ENCODE peak calls at places on chromosomes 16 and 17, in seven cellular contexts. W, Z, F, A, X, O and U are unnamed samples.

GRCh38 chr17:64024781-64025731 is 4.6 kb upstream of the ICAM2 start:
- DNase-seq in F (peak), Z (no peak), O (peak), X (no peak), A (no peak), W (peak), U (no peak)

GRCh38 chr17:9577402-9577709 is 914 bp downstream of the CFAP52 start:
- DNase-seq in F (no peak), O (no peak), A (no peak), X (no peak), W (no peak), Z (no peak), U (no peak)

GRCh38 chr17:72725432-72726068 is 366.9 kb downstream of the SLC39A11 start:
- DNase-seq in A (no peak), F (peak), X (no peak), O (peak), Z (peak), W (no peak), U (peak)

GRCh38 chr17:75077490-75078096 is 10.2 kb upstream of the SLC16A5 start:
- DNase-seq in O (no peak), F (peak), W (peak), X (peak), A (no peak), Z (peak), U (no peak)

GRCh38 chr17:6098466-6099180 is 28.4 kb downstream of the WSCD1 start:
- DNase-seq in F (no peak), Z (no peak), X (no peak), O (peak), W (peak), A (no peak), U (no peak)

GRCh38 chr17:9538626-9539025 is 37.0 kb downstream of the STX8 start:
- DNase-seq in A (no peak), W (no peak), F (no peak), X (no peak), Z (no peak), O (no peak), U (no peak)

GRCh38 chr17:45310380-45311324 is 6.2 kb downstream of the MAP3K14 start:
- DNase-seq in Z (no peak), X (no peak), O (no peak), W (no peak), A (no peak), F (no peak), U (no peak)

GRCh38 chr17:42274812-42275526 is 1.2 kb downstream of the STAT5B start:
- DNase-seq in W (peak), O (no peak), Z (no peak), F (no peak), X (no peak), A (no peak), U (no peak)

GRCh38 chr17:70168979-70169706 is at the start of gene KCNJ2:
- DNase-seq in A (peak), Z (peak), O (peak), F (peak), W (peak), X (peak), U (peak)

GRCh38 chr17:50908860-50909764 is 43.0 kb upstream of the TOB1 start:
- DNase-seq in W (no peak), F (peak), A (peak), O (peak), X (no peak), Z (peak), U (no peak)

GRCh38 chr17:9402590-9403199 is 172.9 kb downstream of the STX8 start:
- DNase-seq in F (no peak), O (peak), W (no peak), A (no peak), Z (no peak), X (no peak), U (no peak)

GRCh38 chr16:59964232-59964924 is 1230.3 kb upstream of the GOT2 start:
- DNase-seq in Z (no peak), W (no peak), F (no peak), A (no peak), O (no peak), X (no peak), U (no peak)

GRCh38 chr17:40596261-40596919 is 31.1 kb upstream of the CCR7 start:
- DNase-seq in W (no peak), F (no peak), O (no peak), Z (no peak), A (no peak), X (no peak), U (no peak)

GRCh38 chr16:3030872-3031212 is 5.9 kb downstream of the BICDL2 start:
- DNase-seq in Z (no peak), A (no peak), W (no peak), X (no peak), O (no peak), F (no peak), U (no peak)

GRCh38 chr16:54204756-54205155 is 81.8 kb downstream of the IRX3 start:
- DNase-seq in O (no peak), X (no peak), F (no peak), Z (no peak), A (no peak), W (peak), U (no peak)

GRCh38 chr17:2331303-2331702 is 5.0 kb downstream of the TSR1 start:
- DNase-seq in O (no peak), A (no peak), Z (no peak), F (no peak), X (no peak), W (no peak), U (no peak)

DNA sequence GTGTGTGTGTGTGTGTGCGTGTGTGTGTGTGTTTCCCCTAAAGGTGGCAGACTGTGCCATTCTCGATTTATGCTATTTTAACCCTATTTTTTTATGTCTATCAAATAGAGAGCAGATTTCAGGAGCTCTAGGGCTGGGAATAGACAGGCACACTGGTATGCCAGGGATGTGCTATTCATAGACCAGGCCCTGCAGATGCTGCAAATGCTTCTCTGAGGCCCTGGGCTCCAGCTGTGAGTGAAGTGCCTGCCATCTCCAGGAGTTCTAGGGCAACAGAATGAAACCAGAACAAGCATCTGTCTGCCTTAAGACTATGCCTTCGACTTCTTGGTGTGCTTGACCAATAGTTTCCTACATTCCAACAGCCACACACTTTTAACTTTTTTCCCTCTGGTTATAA is 68.0 kb downstream of the MARCHF10 start:
- DNase-seq in X (no peak), A (no peak), Z (no peak), W (no peak), F (no peak), O (peak), U (no peak)
- H3K27ac ChIP-seq in X (no peak), A (no peak), Z (no peak), W (no peak), F (no peak), O (peak), U (no peak)

GRCh38 chr16:73046484-73047214 is 1.3 kb downstream of the ZFHX3 start:
- DNase-seq in Z (no peak), F (no peak), X (no peak), W (peak), O (no peak), A (no peak), U (no peak)

GRCh38 chr16:73047221-73047535 is 750 bp downstream of the ZFHX3 start:
- DNase-seq in O (no peak), Z (no peak), F (no peak), W (no peak), A (no peak), X (no peak), U (no peak)

GRCh38 chr16:73049051-73049910 is 1.4 kb upstream of the ZFHX3 start:
- DNase-seq in X (no peak), A (no peak), F (no peak), W (no peak), Z (no peak), O (no peak), U (no peak)

GRCh38 chr16:73048292-73049050 is 543 bp upstream of the ZFHX3 start:
- DNase-seq in A (peak), X (peak), O (peak), W (peak), F (no peak), Z (peak), U (no peak)

GRCh38 chr16:73047536-73048291 is at the start of gene ZFHX3:
- DNase-seq in A (peak), Z (peak), O (peak), F (peak), W (peak), X (peak), U (no peak)
- TF ChIP-seq CTCF in A (no peak), Z (no peak), O (no peak), F (no peak), W (no peak), X (no peak), U (peak)

GRCh38 chr17:79920751-79921410 is 81.6 kb upstream of the CBX4 start:
- DNase-seq in Z (no peak), F (no peak), W (no peak), X (no peak), O (no peak), A (no peak), U (no peak)

GRCh38 chr17:79918581-79919163 is 79.4 kb upstream of the CBX4 start:
- DNase-seq in O (no peak), W (no peak), Z (no peak), F (no peak), A (no peak), X (no peak), U (no peak)

GRCh38 chr17:79919862-79920720 is 80.9 kb upstream of the CBX4 start:
- DNase-seq in A (no peak), Z (no peak), W (no peak), F (no peak), O (no peak), X (no peak), U (no peak)

GRCh38 chr17:79917902-79918484 is 78.8 kb upstream of the CBX4 start:
- DNase-seq in F (no peak), Z (no peak), X (no peak), W (no peak), A (no peak), O (no peak), U (no peak)

GRCh38 chr17:79919164-79919585 is 79.9 kb upstream of the CBX4 start:
- DNase-seq in X (no peak), O (no peak), W (peak), Z (peak), A (peak), F (no peak), U (peak)
- H3K27ac ChIP-seq in X (no peak), O (no peak), W (peak), Z (peak), A (no peak), F (no peak), U (peak)

DNA sequence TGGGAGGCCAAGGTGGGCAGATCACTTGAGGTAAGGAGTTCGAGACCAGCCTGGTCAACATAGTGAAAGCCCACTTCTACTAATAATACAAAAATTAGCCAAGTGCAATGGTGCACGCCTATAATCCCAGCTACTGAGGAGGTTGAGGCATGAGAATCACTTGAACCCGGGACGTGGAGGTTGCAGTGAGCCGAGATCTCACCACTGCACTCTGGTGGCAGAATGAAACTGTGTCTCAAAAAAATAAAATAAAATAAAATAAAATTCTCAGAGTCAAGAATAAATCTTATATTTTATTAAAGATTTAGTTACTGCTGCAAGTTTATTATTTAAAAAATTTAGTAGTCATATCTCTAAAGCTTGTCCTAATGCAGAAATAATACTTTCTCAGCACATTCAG is 29.7 kb downstream of the ARL4D start:
- DNase-seq in X (no peak), O (no peak), W (no peak), F (no peak), A (no peak), Z (no peak), U (no peak)
- TF ChIP-seq CTCF in X (no peak), O (peak), W (peak), F (no peak), A (no peak), Z (no peak), U (peak)

DNA sequence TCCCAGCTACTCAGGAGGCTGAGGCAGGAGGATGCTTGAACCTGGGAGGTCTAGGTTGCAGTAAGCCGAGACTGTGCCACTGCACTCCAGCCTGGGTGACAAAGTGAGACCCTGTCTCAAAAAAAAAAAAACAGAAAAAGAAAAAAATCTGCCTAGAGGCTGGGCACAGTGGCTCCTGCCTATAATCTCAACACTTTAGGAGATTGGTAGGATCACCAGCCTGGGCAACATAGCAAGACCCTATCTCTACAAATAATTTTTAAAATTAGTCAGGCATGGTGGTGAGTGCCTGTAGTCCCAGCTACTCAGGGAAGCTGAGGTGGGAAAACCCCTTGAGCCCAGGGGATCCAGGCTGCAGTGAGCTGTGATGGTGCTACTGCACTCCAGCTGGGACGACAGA is 17.7 kb downstream of the CUEDC1 start:
- DNase-seq in F (no peak), W (no peak), Z (no peak), X (no peak), A (no peak), O (no peak), U (no peak)
- H3K27ac ChIP-seq in F (no peak), W (peak), Z (no peak), X (no peak), A (peak), O (no peak), U (peak)

DNA sequence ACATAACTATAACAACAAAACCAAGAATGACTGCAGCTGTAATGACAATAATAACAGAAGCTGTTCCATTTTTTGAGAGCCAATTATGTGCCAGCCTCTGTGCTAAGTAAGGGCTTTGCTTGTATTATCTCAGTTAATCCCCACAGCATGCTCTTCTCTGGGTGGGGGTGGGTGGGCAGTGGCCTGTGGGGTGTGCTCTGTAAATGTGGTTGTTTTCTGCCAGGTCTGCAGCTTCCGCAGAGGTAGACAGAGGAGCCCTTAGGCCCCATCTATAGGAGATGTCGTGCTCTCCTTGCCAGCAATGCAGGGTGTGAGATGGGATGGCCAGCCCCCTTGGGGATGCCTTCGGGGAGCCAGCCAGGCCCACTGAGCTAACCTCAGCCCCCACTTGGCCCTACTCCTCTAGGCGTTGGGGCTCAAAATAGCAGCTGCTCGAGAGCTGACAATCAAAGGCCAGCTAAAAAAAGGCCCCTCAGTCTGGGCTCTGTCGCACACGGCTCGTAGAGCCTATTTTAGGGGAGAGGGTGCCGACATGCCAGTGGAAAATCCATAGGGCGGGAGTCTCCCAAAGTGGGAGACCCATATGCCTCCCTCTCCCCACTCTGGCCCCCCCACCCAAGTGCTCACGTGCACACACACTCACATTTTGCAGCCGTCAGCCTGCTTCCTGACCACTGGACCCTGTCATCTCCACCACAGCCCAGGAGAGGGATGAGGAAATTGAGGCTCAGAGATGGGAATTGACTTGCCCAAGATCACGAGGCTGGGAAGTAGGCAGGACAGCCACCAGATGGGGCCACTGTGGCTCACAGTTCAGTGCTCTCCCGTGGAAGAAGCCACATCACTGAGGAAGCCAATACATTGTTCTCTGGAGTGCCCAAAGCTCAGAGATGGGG is 15.8 kb downstream of the CDH16 start:
- DNase-seq in W (no peak), X (no peak), O (peak), F (no peak), Z (no peak), A (no peak), U (no peak)
- TF ChIP-seq CTCF in W (no peak), X (no peak), O (no peak), F (no peak), Z (no peak), A (no peak), U (no peak)

DNA sequence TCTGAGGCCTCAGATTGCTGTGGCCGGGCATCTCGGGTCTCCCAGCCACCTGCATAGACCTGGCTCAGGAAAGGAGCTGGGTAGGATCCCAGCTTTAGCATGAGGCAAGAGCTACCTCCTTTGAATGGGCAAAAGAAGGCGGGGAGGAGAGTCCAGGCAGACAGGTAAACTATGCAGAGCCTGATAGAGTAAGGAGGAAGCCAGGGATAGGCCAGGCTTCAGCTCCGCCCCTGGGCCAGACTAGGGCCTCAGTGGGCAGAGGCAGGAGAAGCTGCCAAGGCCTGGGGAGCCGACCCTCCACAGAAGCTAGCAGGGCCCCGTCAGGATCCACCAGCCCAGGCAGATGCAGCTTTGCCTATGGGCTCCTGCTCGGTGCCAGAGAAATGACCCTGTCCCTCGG is 22.6 kb upstream of the UBE2G1 start:
- DNase-seq in O (no peak), X (no peak), F (no peak), W (no peak), A (no peak), Z (no peak), U (no peak)
- H3K27ac ChIP-seq in O (no peak), X (no peak), F (no peak), W (no peak), A (no peak), Z (no peak), U (no peak)

DNA sequence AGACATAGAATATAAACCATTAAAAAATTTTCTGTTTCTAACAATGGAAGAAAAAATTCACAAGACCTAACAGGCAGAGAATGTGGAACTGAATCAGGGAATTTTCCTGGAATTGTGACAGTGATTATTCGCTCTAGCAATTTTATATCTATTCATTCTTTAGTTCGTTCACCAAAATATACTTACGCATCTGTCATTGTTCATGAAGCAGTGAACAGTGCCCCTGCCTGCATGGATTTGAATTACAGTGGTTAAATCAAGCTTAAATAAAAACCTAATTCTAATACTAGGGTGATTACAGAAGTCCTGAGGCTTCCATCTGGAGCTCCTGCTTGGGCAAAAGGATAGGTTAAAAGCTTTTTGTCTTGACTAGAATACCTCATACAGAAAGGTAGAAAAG is 48.6 kb downstream of the ABCA8 start:
- DNase-seq in O (peak), W (no peak), A (no peak), Z (no peak), F (no peak), X (no peak), U (no peak)
- TF ChIP-seq CTCF in O (peak), W (no peak), A (peak), Z (no peak), F (no peak), X (peak), U (peak)

DNA sequence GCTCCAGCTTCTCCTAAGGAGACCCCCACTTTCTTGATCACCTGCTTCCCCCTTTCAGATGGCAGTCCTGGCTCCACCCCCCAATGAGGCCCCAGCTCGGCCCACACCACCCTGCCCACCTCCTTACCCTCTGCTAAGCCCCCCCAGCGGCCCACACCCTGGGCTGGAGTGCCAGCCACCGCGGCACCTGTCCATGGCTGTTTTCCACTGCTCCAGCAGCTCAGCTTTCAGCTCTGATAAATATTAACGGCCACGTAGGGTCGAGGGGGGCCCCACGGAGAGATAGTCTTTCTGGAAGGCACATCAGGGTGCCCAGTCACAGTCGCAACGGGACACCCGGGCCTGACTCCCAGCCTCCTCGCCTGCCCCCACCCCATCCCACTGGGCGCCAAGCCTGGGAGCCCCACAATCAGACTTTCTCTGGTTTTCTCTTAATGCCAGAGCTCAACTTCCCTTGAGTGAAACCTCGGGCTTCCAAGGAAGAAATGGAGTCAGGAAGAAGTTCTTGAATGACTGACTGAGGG is 46.5 kb upstream of the CIBAR2 start:
- DNase-seq in O (no peak), A (no peak), Z (no peak), X (no peak), W (no peak), F (no peak), U (no peak)
- H3K27ac ChIP-seq in O (peak), A (no peak), Z (no peak), X (no peak), W (no peak), F (no peak), U (no peak)

GRCh38 chr17:17154981-17155380 is 51.2 kb downstream of the PLD6 start:
- DNase-seq in W (no peak), Z (no peak), O (no peak), F (peak), A (no peak), X (no peak), U (no peak)

GRCh38 chr17:17156511-17156910 is 49.6 kb downstream of the PLD6 start:
- DNase-seq in O (no peak), F (no peak), X (no peak), W (no peak), Z (no peak), A (no peak), U (no peak)

GRCh38 chr17:17156107-17156506 is 50.0 kb downstream of the PLD6 start:
- DNase-seq in Z (no peak), O (no peak), A (no peak), F (no peak), X (no peak), W (no peak), U (peak)

GRCh38 chr17:17154556-17154955 is 51.6 kb downstream of the PLD6 start:
- DNase-seq in A (no peak), F (no peak), Z (no peak), W (no peak), X (no peak), O (no peak), U (no peak)

GRCh38 chr17:17155568-17155967 is 50.6 kb downstream of the PLD6 start:
- DNase-seq in Z (no peak), X (no peak), W (no peak), F (no peak), O (no peak), A (no peak), U (no peak)
- TF ChIP-seq CTCF in Z (no peak), X (no peak), W (no peak), F (no peak), O (no peak), A (no peak), U (no peak)